ENCODE peak calls at places on chromosomes 11 and 22, in nine cellular contexts. Y is uterus, N is transverse colon, E is endothelial cell of umbilical vein, J is Peyer's patch, L is right lobe of liver, S is adrenal gland, C is sigmoid colon, G is stomach. F is an unnamed sample. For H3K36me3, the result is how much of the 10 kb centered on the place peaks cover.

GRCh38 chr11:829946-830294 is 2.2 kb downstream of the CRACR2B start:
- DNase-seq in Y (no peak), N (no peak), E (no peak), J (no peak), L (no peak), S (no peak), C (no peak), G (no peak), F (no peak)

GRCh38 chr11:17890333-17890732 is 122.5 kb downstream of the SERGEF start:
- DNase-seq in Y (no peak), N (no peak), E (no peak), J (no peak), L (no peak), S (no peak), C (no peak), G (no peak), F (no peak)

GRCh38 chr11:67627788-67628624 is 1.7 kb downstream of the NUDT8 start:
- DNase-seq in Y (peak), N (no peak), E (no peak), J (no peak), L (peak), S (no peak), C (peak), G (no peak), F (peak)

GRCh38 chr22:26770624-26771023 is 113.2 kb downstream of the MIAT start:
- DNase-seq in Y (no peak), N (no peak), E (no peak), J (no peak), L (no peak), S (no peak), C (no peak), G (no peak), F (no peak)

GRCh38 chr11:75982309-75982708 is 167.3 kb downstream of the UVRAG start:
- DNase-seq in Y (no peak), N (no peak), E (no peak), J (no peak), L (no peak), S (no peak), C (no peak), G (no peak), F (no peak)

GRCh38 chr22:27598792-27599191 is 202.8 kb downstream of the MN1 start:
- DNase-seq in Y (no peak), N (no peak), E (no peak), J (no peak), L (no peak), S (no peak), C (no peak), G (no peak), F (no peak)

GRCh38 chr11:97746832-97747231 is 1273.9 kb upstream of the CNTN5 start:
- DNase-seq in Y (no peak), N (no peak), E (peak), J (no peak), L (no peak), S (no peak), C (no peak), G (no peak), F (no peak)

GRCh38 chr11:75245356-75246005 is 4.9 kb downstream of the TPBGL start:
- DNase-seq in Y (no peak), N (no peak), E (no peak), J (peak), L (no peak), S (peak), C (no peak), G (peak), F (peak)

GRCh38 chr22:41021655-41022454 is 70.5 kb upstream of the EP300 start:
- DNase-seq in Y (peak), N (peak), E (peak), J (peak), L (peak), S (peak), C (peak), G (peak), F (peak)

GRCh38 chr11:126474888-126475626 is 119.6 kb downstream of the ST3GAL4 start:
- DNase-seq in Y (no peak), N (no peak), E (no peak), J (no peak), L (no peak), S (no peak), C (no peak), G (no peak), F (no peak)

GRCh38 chr22:34866081-34866480 is 199.9 kb upstream of the ISX start:
- DNase-seq in Y (no peak), N (no peak), E (no peak), J (no peak), L (no peak), S (no peak), C (no peak), G (no peak), F (no peak)

GRCh38 chr22:48071305-48071704 is 1308.9 kb downstream of the TBC1D22A start:
- DNase-seq in Y (no peak), N (no peak), E (no peak), J (no peak), L (no peak), S (no peak), C (peak), G (no peak), F (no peak)
- H3K36me3 ChIP-seq in Y (under half), N (under half), E (under half), J (under half), L (under half), S (under half), C (under half), G (under half), F (under half)

GRCh38 chr11:63560506-63561179 is 2.5 kb downstream of the PLAAT2 start:
- DNase-seq in Y (no peak), N (peak), E (no peak), J (no peak), L (no peak), S (no peak), C (peak), G (peak), F (no peak)
- TF ChIP-seq POLR2A in Y (no peak), N (no peak), E (no peak), J (no peak), L (no peak), S (no peak), C (no peak), G (no peak), F (no peak)

GRCh38 chr22:30575011-30575671 is 676 bp upstream of the GAL3ST1 start:
- DNase-seq in Y (peak), N (no peak), E (no peak), J (no peak), L (no peak), S (no peak), C (no peak), G (peak), F (no peak)
- TF ChIP-seq CTCF in Y (no peak), N (peak), E (no peak), J (peak), L (no peak), S (no peak), C (no peak), G (no peak), F (no peak)

DNA sequence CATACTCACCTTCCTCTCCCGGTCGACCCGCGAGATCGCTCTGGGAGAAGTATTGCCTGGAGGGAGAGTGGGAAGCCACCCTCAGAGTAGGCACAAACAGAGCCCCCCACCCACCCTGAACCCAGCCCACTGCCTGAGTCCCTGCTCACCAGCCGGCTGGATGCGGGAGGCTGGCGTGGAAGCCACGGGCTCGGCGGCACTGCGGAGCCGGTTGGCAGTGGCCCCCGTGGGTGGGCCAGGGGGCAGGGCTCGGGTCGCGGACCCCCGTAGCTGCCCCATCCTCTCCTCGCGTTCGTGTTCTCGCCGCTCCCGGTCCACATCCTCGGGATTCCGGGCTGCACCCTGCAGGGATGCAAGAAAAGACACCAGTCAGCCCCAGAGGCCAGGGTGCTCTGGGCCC is 21.4 kb upstream of the TMEM184B start:
- DNase-seq in Y (no peak), N (no peak), E (no peak), J (no peak), L (no peak), S (no peak), C (no peak), G (no peak), F (no peak)
- H3K36me3 ChIP-seq in Y (under half), N (under half), E (under half), J (half or more), L (under half), S (half or more), C (half or more), G (half or more), F (half or more)

GRCh38 chr22:39013923-39014722 is at the start of gene APOBEC3C:
- DNase-seq in Y (peak), N (peak), E (peak), J (peak), L (peak), S (peak), C (peak), G (peak), F (peak)
- TF ChIP-seq POLR2A in Y (peak), N (peak), E (no peak), J (peak), L (peak), S (peak), C (peak), G (no peak), F (no peak)

DNA sequence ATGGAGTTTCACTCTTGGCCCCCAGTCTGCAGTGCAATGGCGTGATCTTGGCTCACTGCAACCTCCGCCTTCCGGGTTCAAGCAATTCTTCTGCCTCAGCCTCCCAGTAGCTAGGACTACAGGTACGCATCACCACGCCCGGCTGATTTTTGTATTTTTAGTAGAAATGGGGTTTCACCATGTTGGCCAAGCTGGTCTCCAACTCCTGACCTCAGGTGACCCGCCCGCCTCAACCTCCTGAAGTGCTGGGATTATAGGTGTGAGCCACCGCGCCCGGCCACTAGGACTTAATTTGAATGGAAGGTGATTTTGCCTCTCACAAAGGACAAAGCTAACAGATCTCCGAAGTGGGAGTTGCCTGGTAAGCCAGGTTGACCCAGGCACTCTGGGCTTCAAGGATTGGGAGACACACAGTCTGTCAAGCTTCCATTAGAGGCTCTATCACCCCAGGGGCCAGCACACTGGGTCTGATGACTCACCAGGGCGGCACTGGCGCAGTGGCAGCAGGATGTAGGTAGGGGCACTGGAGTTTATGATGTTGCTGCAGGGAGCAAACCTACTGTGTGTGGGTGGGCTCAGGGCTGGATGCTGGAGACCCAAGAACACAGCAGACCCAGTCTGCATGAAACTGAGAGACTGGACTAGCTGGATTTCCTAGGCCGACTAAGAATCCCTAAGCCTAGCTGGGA is 17.8 kb upstream of the KCTD14 start:
- DNase-seq in Y (no peak), N (no peak), E (no peak), J (no peak), L (no peak), S (no peak), C (no peak), G (no peak), F (no peak)
- TF ChIP-seq CTCF in Y (no peak), N (peak), E (no peak), J (no peak), L (no peak), S (no peak), C (no peak), G (no peak), F (no peak)

GRCh38 chr11:33713914-33714398 is 13.3 kb upstream of the C11orf91 start:
- DNase-seq in Y (no peak), N (no peak), E (no peak), J (no peak), L (no peak), S (no peak), C (no peak), G (no peak), F (no peak)

GRCh38 chr11:33716236-33716635 is 15.6 kb upstream of the C11orf91 start:
- DNase-seq in Y (no peak), N (no peak), E (peak), J (no peak), L (no peak), S (peak), C (no peak), G (no peak), F (no peak)

GRCh38 chr11:33709471-33709870 is 8.8 kb upstream of the C11orf91 start:
- DNase-seq in Y (no peak), N (no peak), E (no peak), J (no peak), L (no peak), S (no peak), C (no peak), G (no peak), F (no peak)

GRCh38 chr11:33712436-33712835 is 11.8 kb upstream of the C11orf91 start:
- DNase-seq in Y (no peak), N (no peak), E (no peak), J (no peak), L (no peak), S (no peak), C (no peak), G (no peak), F (no peak)

DNA sequence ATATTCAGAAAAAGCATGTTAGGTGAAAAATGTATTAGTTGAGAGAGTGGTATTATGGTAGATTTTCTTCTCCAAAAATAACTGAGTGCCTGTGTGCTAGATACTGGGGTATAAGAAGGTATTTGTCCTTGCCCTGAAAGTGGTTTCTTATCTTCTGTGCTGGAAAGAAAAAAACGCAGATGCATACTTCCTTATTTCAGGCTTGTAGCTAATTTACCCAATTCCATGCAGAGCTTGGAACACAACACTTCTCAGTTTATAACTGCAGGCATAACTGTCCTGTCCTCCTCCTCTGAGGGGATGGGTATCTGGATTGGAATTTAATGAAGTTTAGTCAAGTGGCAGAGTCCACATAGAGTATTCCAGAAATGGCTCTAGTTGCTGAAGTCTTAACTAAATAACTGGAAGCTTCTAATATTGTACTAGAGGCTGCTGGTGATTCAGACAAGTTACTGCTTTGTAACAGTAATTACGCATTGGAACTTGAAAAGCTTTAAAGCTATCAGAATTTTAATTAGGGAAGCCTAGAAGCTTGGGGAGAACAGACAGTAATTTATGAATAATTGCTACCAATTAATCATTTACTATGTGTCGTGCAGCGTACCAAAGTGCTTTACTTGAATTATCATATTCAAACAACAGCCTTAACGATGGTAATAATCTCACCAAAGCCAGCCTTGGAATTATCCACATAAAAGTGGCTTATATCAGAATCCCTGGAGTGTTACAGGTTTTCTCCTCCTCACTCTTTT is 12.7 kb upstream of the C11orf91 start:
- DNase-seq in Y (no peak), N (no peak), E (no peak), J (no peak), L (no peak), S (no peak), C (no peak), G (no peak), F (no peak)
- H3K36me3 ChIP-seq in Y (under half), N (under half), E (under half), J (under half), L (under half), S (half or more), C (under half), G (half or more), F (under half)

GRCh38 chr22:24555496-24556253 is at the start of gene SNRPD3:
- DNase-seq in Y (peak), N (peak), E (peak), J (peak), L (peak), S (peak), C (peak), G (peak), F (peak)
- TF ChIP-seq POLR2A in Y (peak), N (peak), E (peak), J (peak), L (peak), S (peak), C (peak), G (no peak), F (peak)

GRCh38 chr11:119416606-119417580 is 6.1 kb downstream of the THY1 start:
- DNase-seq in Y (peak), N (no peak), E (no peak), J (no peak), L (no peak), S (no peak), C (peak), G (no peak), F (no peak)
- TF ChIP-seq CTCF in Y (no peak), N (no peak), E (no peak), J (no peak), L (no peak), S (no peak), C (no peak), G (no peak), F (no peak)

GRCh38 chr11:29395555-29396072 is 621.2 kb downstream of the KCNA4 start:
- DNase-seq in Y (no peak), N (no peak), E (no peak), J (no peak), L (no peak), S (no peak), C (no peak), G (no peak), F (no peak)
- H3K36me3 ChIP-seq in Y (under half), N (under half), E (under half), J (under half), L (under half), S (under half), C (under half), G (under half), F (under half)

F was measured in spleen.